ENCODE peak calls at places on chromosomes 13 and 19, in nine cellular contexts. D, B, X, T, K, Z, J, Y and H are unnamed samples.

GRCh38 chr13:75495938-75496337 is 14.0 kb upstream of the TBC1D4 start:
- DNase-seq in D (no peak), B (peak; percentile 72), X (peak; percentile 52), T (no peak), K (no peak), Z (no peak), J (no peak), Y (peak; percentile 93), H (peak; percentile 50)

GRCh38 chr19:41426116-41426841 is 895 bp downstream of the B3GNT8 start:
- DNase-seq in D (no peak), B (no peak), X (no peak), T (no peak), K (no peak), Z (no peak), J (no peak), Y (no peak), H (no peak)

GRCh38 chr19:45901432-45901903 is 945 bp downstream of the MYPOP start:
- DNase-seq in D (peak; percentile 76), B (no peak), X (peak; percentile 51), T (peak; percentile 52), K (no peak), Z (peak; percentile 52), J (no peak), Y (peak; percentile 57), H (peak; percentile 44)

GRCh38 chr19:5880604-5881078 is 10.3 kb upstream of the FUT5 start:
- DNase-seq in D (peak; percentile 84), B (peak; percentile 62), X (peak; percentile 80), T (peak; percentile 57), K (no peak), Z (no peak), J (no peak), Y (peak; percentile 93), H (peak; percentile 57)

GRCh38 chr19:33302974-33303790 is 848 bp upstream of the CEBPA start:
- DNase-seq in D (peak; percentile 84), B (no peak), X (peak; percentile 57), T (peak; percentile 68), K (peak; percentile 54), Z (no peak), J (peak; percentile 32), Y (peak; percentile 65), H (peak; percentile 32)

GRCh38 chr19:6970478-6970877 is 50.8 kb downstream of the MBD3L2B start:
- DNase-seq in D (no peak), B (no peak), X (no peak), T (no peak), K (no peak), Z (no peak), J (no peak), Y (no peak), H (no peak)

GRCh38 chr13:68810660-68811059 is 1297.0 kb upstream of the ATXN8OS start:
- DNase-seq in D (peak; percentile 8), B (no peak), X (no peak), T (peak; percentile 16), K (no peak), Z (no peak), J (peak; percentile 6), Y (no peak), H (no peak)

GRCh38 chr13:80235559-80236296 is 105.2 kb downstream of the SPRY2 start:
- DNase-seq in D (peak; percentile 35), B (no peak), X (no peak), T (peak; percentile 69), K (no peak), Z (no peak), J (peak; percentile 85), Y (peak; percentile 63), H (no peak)

GRCh38 chr19:48444129-48444932 is 1.5 kb upstream of the GRWD1 start:
- DNase-seq in D (no peak), B (no peak), X (no peak), T (no peak), K (no peak), Z (no peak), J (no peak), Y (no peak), H (no peak)

GRCh38 chr13:76865109-76865508 is 21.1 kb downstream of the KCTD12 start:
- DNase-seq in D (no peak), B (no peak), X (no peak), T (no peak), K (no peak), Z (no peak), J (no peak), Y (no peak), H (no peak)

GRCh38 chr19:35710784-35711723 is 6.7 kb downstream of the ZBTB32 start:
- DNase-seq in D (no peak), B (no peak), X (no peak), T (no peak), K (no peak), Z (no peak), J (no peak), Y (no peak), H (peak; percentile 13)

GRCh38 chr13:111129465-111130110 is 14.5 kb downstream of the ARHGEF7 start:
- DNase-seq in D (no peak), B (no peak), X (no peak), T (no peak), K (no peak), Z (no peak), J (no peak), Y (no peak), H (no peak)

GRCh38 chr19:49395581-49396407 is 7.7 kb downstream of the KASH5 start:
- DNase-seq in D (no peak), B (no peak), X (no peak), T (no peak), K (peak; percentile 92), Z (no peak), J (no peak), Y (no peak), H (no peak)

GRCh38 chr13:97535619-97536018 is 101.7 kb downstream of the RAP2A start:
- DNase-seq in D (no peak), B (no peak), X (peak; percentile 11), T (peak; percentile 62), K (no peak), Z (no peak), J (peak; percentile 48), Y (peak; percentile 45), H (peak; percentile 85)

GRCh38 chr19:47230122-47230920 is 678 bp downstream of the BBC3 start:
- DNase-seq in D (peak; percentile 77), B (no peak), X (peak; percentile 56), T (peak; percentile 54), K (peak; percentile 70), Z (peak; percentile 89), J (no peak), Y (peak; percentile 51), H (peak; percentile 29)

GRCh38 chr19:35524181-35524838 is 3.8 kb downstream of the SBSN start:
- DNase-seq in D (no peak), B (no peak), X (no peak), T (no peak), K (no peak), Z (no peak), J (no peak), Y (no peak), H (no peak)

DNA sequence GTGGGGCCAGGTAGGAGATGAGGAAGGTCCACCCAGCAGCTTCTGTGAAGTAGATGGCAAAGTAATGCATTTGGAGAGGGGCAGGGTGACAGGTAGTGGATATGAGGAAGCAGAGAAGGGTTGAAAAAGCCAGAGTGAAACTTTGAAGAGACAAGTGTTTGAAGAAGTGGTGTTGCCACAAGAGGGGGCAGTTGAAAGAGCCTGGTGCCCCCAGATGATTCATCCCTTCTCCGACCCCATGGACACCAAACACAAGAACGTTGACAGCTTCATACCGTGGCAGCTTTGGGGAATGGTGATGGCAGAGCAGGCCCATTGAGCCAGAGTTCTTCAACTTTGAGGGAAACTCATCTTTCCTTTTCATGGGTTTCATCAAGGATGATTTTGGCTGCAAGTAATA is 19.9 kb downstream of the IFNL3 start:
- DNase-seq in D (no peak), B (no peak), X (no peak), T (no peak), K (no peak), Z (no peak), J (no peak), Y (no peak), H (no peak)
- TF ChIP-seq CTCF in D (no peak), B (no peak), X (no peak), T (no peak), K (peak; percentile 39), Z (no peak), J (no peak), Y (no peak), H (no peak)

GRCh38 chr13:62092949-62093348 is 677.3 kb upstream of the PCDH20 start:
- DNase-seq in D (no peak), B (no peak), X (no peak), T (no peak), K (no peak), Z (no peak), J (no peak), Y (no peak), H (no peak)
- H3K4me3 ChIP-seq in D (no peak overlapping the region), B (no peak overlapping the region), X (no peak overlapping the region), T (no peak overlapping the region), K (no peak overlapping the region), Z (no peak overlapping the region), J (no peak overlapping the region), Y (no peak overlapping the region), H (no peak overlapping the region)

DNA sequence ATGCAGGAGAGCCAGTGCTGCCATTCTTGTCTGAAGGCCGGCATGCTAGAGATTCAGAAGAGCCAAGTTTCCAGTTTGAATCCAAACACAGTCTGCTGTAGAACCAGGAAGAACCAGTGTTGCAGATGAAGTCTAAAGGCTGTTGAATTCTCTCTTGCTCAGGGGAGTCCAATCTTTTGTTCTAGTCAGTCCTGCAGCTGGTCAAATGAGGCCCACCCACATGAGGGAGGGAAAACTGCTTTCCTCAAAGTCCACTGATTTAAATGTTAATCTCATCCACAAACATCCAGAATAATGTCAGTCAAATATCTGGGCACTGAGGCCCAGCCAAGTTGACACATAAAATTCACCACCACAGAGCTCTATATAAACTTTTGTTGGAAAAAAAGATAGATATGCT is 136.6 kb downstream of the FRY start:
- DNase-seq in D (no peak), B (no peak), X (peak; percentile 21), T (no peak), K (no peak), Z (no peak), J (no peak), Y (no peak), H (no peak)
- TF ChIP-seq CTCF in D (no peak), B (no peak), X (no peak), T (no peak), K (no peak), Z (no peak), J (no peak), Y (no peak), H (no peak)

GRCh38 chr13:113854238-113855011 is 9.5 kb downstream of the GAS6 start:
- DNase-seq in D (no peak), B (no peak), X (peak; percentile 30), T (no peak), K (peak; percentile 9), Z (peak; percentile 52), J (no peak), Y (peak; percentile 58), H (peak; percentile 57)

GRCh38 chr13:113855012-113855921 is 8.6 kb downstream of the GAS6 start:
- DNase-seq in D (no peak), B (no peak), X (no peak), T (no peak), K (no peak), Z (peak; percentile 40), J (no peak), Y (no peak), H (no peak)

GRCh38 chr13:113857531-113858195 is 6.2 kb downstream of the GAS6 start:
- DNase-seq in D (no peak), B (no peak), X (no peak), T (peak; percentile 23), K (no peak), Z (peak; percentile 31), J (no peak), Y (no peak), H (no peak)

GRCh38 chr13:113855931-113856715 is 7.8 kb downstream of the GAS6 start:
- DNase-seq in D (no peak), B (no peak), X (no peak), T (no peak), K (no peak), Z (peak; percentile 37), J (no peak), Y (no peak), H (no peak)

GRCh38 chr13:113856716-113857065 is 7.2 kb downstream of the GAS6 start:
- DNase-seq in D (no peak), B (no peak), X (peak; percentile 43), T (no peak), K (no peak), Z (no peak), J (peak; percentile 31), Y (peak; percentile 57), H (peak; percentile 71)
- H3K4me3 ChIP-seq in D (no peak overlapping the region), B (no peak overlapping the region), X (no peak overlapping the region), T (no peak overlapping the region), K (no peak overlapping the region), Z (no peak overlapping the region), J (no peak overlapping the region), Y (no peak overlapping the region), H (no peak overlapping the region)